ENCODE peak calls at places on chromosomes 6 and 20, in six cellular contexts. J is left ventricle myocardium inferior, C is AG09309, Q is GM12865, G is pancreas, Y is WERI-Rb-1. D is an unnamed sample.
A peak's percentile ranks its signal among the peaks of the same experiment; 100 is the strongest.

GRCh38 chr20:3614509-3614908 is 48.7 kb downstream of the GFRA4 start:
- DNase-seq in Y (no peak), J (no peak), G (no peak), Q (no peak), C (no peak), D (no peak)

GRCh38 chr6:89360415-89360999 is 8.0 kb upstream of the UBE2J1 start:
- DNase-seq in Y (no peak), J (no peak), G (no peak), C (no peak), Q (peak; percentile 74), D (peak; percentile 50)

GRCh38 chr6:110097443-110097842 is 82.0 kb downstream of the WASF1 start:
- DNase-seq in G (no peak), Q (no peak), J (no peak), Y (no peak), C (no peak), D (no peak)

GRCh38 chr6:110180228-110181008 is at the start of gene CDC40:
- DNase-seq in Q (no peak), G (peak; percentile 59), J (peak; percentile 49), Y (peak; percentile 53), C (no peak), D (peak; percentile 67)

GRCh38 chr20:23066772-23067171 is 17.3 kb upstream of the THBD start:
- DNase-seq in G (no peak), J (no peak), C (no peak), Y (no peak), Q (no peak), D (no peak)

GRCh38 chr6:70725817-70726413 is 58.2 kb downstream of the SMAP1 start:
- DNase-seq in G (no peak), J (no peak), Q (no peak), C (no peak), Y (no peak), D (no peak)

GRCh38 chr6:47379328-47379727 is 69.6 kb upstream of the TNFRSF21 start:
- DNase-seq in Y (no peak), J (no peak), Q (no peak), C (no peak), G (no peak), D (no peak)

GRCh38 chr20:11124849-11125505 is 451.2 kb upstream of the JAG1 start:
- DNase-seq in C (no peak), G (no peak), Y (no peak), Q (no peak), J (no peak), D (no peak)

GRCh38 chr6:146770275-146770964 is 171.6 kb downstream of the ADGB start:
- DNase-seq in C (no peak), Q (no peak), Y (no peak), J (no peak), G (no peak), D (no peak)

GRCh38 chr6:146770965-146771735 is 172.4 kb downstream of the ADGB start:
- DNase-seq in Y (no peak), C (no peak), J (peak; percentile 62), Q (peak; percentile 9), G (no peak), D (no peak)

GRCh38 chr6:146775227-146775626 is 176.5 kb downstream of the ADGB start:
- DNase-seq in G (no peak), Y (no peak), C (no peak), J (no peak), Q (no peak), D (no peak)
- TF ChIP-seq CTCF in G (no peak), Y (no peak), C (no peak), J (no peak), Q (no peak), D (no peak)

GRCh38 chr20:16007978-16008377 is 565.3 kb downstream of the KIF16B start:
- DNase-seq in G (no peak), C (no peak), Q (no peak), Y (no peak), J (no peak), D (no peak)
- TF ChIP-seq CTCF in G (no peak), C (no peak), Q (no peak), Y (peak; percentile 19), J (no peak), D (no peak)

DNA sequence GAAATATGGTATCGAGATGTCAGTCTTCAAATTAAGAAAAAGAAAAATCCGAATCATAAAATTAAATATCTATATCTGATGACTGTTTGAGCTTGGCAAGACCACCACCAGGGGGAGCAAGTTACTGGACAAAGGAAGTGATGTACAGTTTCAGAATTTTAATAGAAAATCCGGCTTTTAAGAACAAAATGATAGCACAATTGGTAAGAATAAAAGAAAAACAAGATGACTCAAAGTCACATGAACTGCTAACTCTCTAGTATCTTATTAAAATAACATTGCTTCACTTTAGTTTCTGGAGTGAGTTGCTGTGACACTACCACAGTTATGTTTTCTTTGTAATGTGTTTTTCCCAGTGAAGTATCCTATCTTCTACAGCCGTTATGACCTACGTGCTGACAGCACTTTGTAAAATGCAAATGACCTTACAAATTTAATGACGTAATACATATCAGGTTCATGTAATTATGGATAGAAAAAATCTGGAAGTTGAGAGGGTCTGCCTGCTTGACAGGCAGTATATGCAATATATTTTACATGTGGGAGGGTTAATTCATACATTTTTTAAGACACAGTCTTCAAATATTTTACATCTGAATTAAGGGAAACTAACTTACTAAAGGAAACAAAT is 405.3 kb upstream of the HS3ST5 start:
- DNase-seq in C (peak; percentile 21), Q (peak; percentile 61), J (no peak), G (peak; percentile 11), Y (peak; percentile 58), D (peak; percentile 19)
- TF ChIP-seq CTCF in C (peak; percentile 59), Q (peak; percentile 67), J (peak; percentile 72), G (peak; percentile 63), Y (peak; percentile 45), D (peak; percentile 64)

GRCh38 chr6:154731296-154732218 is 1.7 kb upstream of the SCAF8 start:
- DNase-seq in Q (no peak), C (no peak), Y (no peak), G (no peak), J (no peak), D (no peak)
- TF ChIP-seq CTCF in Q (no peak), C (no peak), Y (no peak), G (no peak), J (no peak), D (no peak)

DNA sequence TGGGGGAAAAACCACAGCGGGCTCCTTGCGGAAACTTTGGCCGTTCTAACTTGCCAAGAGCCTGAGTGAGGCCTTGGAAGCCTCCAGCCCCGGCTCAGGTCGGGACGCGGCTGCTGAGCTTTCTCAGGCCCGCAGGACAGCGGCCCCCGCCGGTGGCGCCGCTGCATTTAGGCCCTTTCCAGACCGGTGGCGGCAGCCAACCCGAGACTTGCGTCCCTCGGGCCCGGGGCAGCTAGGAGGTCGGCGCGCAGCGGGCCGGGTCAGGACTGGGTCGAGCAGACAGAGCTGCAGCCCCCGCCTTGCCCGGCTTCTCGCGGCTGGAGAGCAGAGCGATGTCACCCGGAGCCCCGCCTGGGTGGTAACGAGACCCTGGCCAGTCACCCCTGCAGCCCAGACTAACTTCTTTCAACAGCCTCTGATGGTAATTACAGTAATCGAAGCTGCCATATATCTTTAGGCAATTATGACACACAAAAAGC is 2.7 kb downstream of the NR2E1 start:
- DNase-seq in Q (peak; percentile 30), J (no peak), G (no peak), Y (no peak), C (no peak), D (peak; percentile 72)
- TF ChIP-seq CTCF in Q (peak; percentile 15), J (peak; percentile 40), G (no peak), Y (no peak), C (peak; percentile 31), D (no peak)

GRCh38 chr20:39424923-39425678 is 463.0 kb downstream of the DHX35 start:
- DNase-seq in Q (no peak), Y (no peak), C (no peak), J (no peak), G (no peak), D (no peak)

GRCh38 chr20:39433461-39433860 is 471.3 kb downstream of the DHX35 start:
- DNase-seq in C (no peak), G (no peak), J (no peak), Y (no peak), Q (no peak), D (no peak)

GRCh38 chr20:39429716-39430115 is 467.6 kb downstream of the DHX35 start:
- DNase-seq in C (no peak), G (no peak), J (no peak), Q (no peak), Y (peak; percentile 6), D (no peak)
- TF ChIP-seq CTCF in C (no peak), G (no peak), J (peak; percentile 46), Q (peak; percentile 16), Y (peak; percentile 8), D (no peak)

GRCh38 chr6:125781307-125781868 is 9.4 kb upstream of the NCOA7 start:
- DNase-seq in Y (no peak), J (no peak), Q (peak; percentile 80), G (no peak), C (no peak), D (peak; percentile 49)
- TF ChIP-seq CTCF in Y (no peak), J (no peak), Q (no peak), G (no peak), C (no peak), D (peak; percentile 13)

GRCh38 chr6:44005507-44005903 is 121.7 kb downstream of the MRPL14 start:
- DNase-seq in Q (no peak), G (no peak), Y (no peak), C (no peak), J (no peak), D (no peak)

GRCh38 chr6:44006123-44006871 is 121.0 kb downstream of the MRPL14 start:
- DNase-seq in Y (no peak), J (no peak), Q (no peak), G (no peak), C (no peak), D (no peak)

GRCh38 chr6:44004136-44004535 is 123.1 kb downstream of the MRPL14 start:
- DNase-seq in Y (peak; percentile 64), Q (no peak), J (no peak), C (no peak), G (no peak), D (no peak)

GRCh38 chr6:44003345-44004061 is 123.7 kb downstream of the MRPL14 start:
- DNase-seq in G (peak; percentile 38), Q (peak; percentile 63), C (no peak), J (no peak), Y (peak; percentile 40), D (peak; percentile 68)

GRCh38 chr6:44004625-44005506 is 122.4 kb downstream of the MRPL14 start:
- DNase-seq in C (no peak), Y (no peak), J (peak; percentile 50), Q (peak; percentile 48), G (no peak), D (peak; percentile 35)
- TF ChIP-seq CTCF in C (peak; percentile 40), Y (peak; percentile 43), J (peak; percentile 44), Q (peak; percentile 40), G (no peak), D (peak; percentile 11)

GRCh38 chr6:117840541-117840983 is 66.5 kb upstream of the SLC35F1 start:
- DNase-seq in J (no peak), C (no peak), Q (peak; percentile 54), G (no peak), Y (peak; percentile 31), D (peak; percentile 31)
- TF ChIP-seq CTCF in J (peak; percentile 17), C (no peak), Q (peak; percentile 23), G (no peak), Y (no peak), D (peak; percentile 30)

D was measured in GM20000.